ENCODE peak calls at places on chromosomes 12 and 14, in five cellular contexts. E is NCI-H2171, Z is Right ventricle myocardium inferior, D is GM10248, G is NCI-H2029. A is an unnamed sample.

GRCh38 chr12:51897181-51897580 is 9.3 kb downstream of the ANKRD33 start:
- DNase-seq in E (no peak), Z (peak), D (no peak), G (no peak), A (peak)

GRCh38 chr12:26250801-26251200 is 55.4 kb downstream of the SSPN start:
- DNase-seq in E (no peak), Z (no peak), D (no peak), G (no peak), A (no peak)

GRCh38 chr14:81062816-81063215 is 107.4 kb downstream of the TSHR start:
- DNase-seq in E (no peak), Z (no peak), D (no peak), G (no peak), A (peak)

GRCh38 chr12:105274571-105274970 is 38.6 kb upstream of the APPL2 start:
- DNase-seq in E (no peak), Z (no peak), D (no peak), G (no peak), A (no peak)

GRCh38 chr12:28164644-28165313 is 25.5 kb upstream of the CCDC91 start:
- DNase-seq in E (no peak), Z (no peak), D (no peak), G (no peak), A (no peak)

GRCh38 chr14:93965287-93965821 is 11.0 kb downstream of the ASB2 start:
- DNase-seq in E (no peak), Z (no peak), D (no peak), G (no peak), A (no peak)

GRCh38 chr14:77151918-77152588 is 10.5 kb upstream of the ZDHHC22 start:
- DNase-seq in E (peak), Z (no peak), D (peak), G (no peak), A (peak)

GRCh38 chr12:96132819-96133218 is 61.4 kb upstream of the ELK3 start:
- DNase-seq in E (no peak), Z (no peak), D (no peak), G (peak), A (peak)

GRCh38 chr12:46187023-46187422 is 81.8 kb downstream of the SLC38A1 start:
- DNase-seq in E (no peak), Z (no peak), D (no peak), G (no peak), A (peak)

GRCh38 chr12:92049403-92049802 is 96.2 kb downstream of the BTG1 start:
- DNase-seq in E (no peak), Z (no peak), D (peak), G (no peak), A (no peak)

GRCh38 chr12:11673666-11674464 is 24.4 kb downstream of the ETV6 start:
- DNase-seq in E (no peak), Z (no peak), D (no peak), G (no peak), A (peak)

GRCh38 chr14:70907996-70908917 is 998 bp downstream of the PCNX1 start:
- DNase-seq in E (peak), Z (peak), D (peak), G (no peak), A (peak)

GRCh38 chr14:91413547-91414474 is 3.8 kb downstream of the CCDC88C start:
- DNase-seq in E (peak), Z (no peak), D (no peak), G (peak), A (no peak)

GRCh38 chr14:100531591-100532121 is 55.6 kb downstream of the BEGAIN start:
- DNase-seq in E (no peak), Z (no peak), D (no peak), G (no peak), A (no peak)

GRCh38 chr12:105554856-105555255 is 224.4 kb downstream of the C12orf75 start:
- DNase-seq in E (no peak), Z (no peak), D (no peak), G (no peak), A (peak)

GRCh38 chr12:100539209-100539608 is 34.3 kb upstream of the GAS2L3 start:
- DNase-seq in E (no peak), Z (no peak), D (peak), G (no peak), A (peak)

GRCh38 chr14:28765907-28766504 is 581 bp upstream of the FOXG1 start:
- DNase-seq in E (no peak), Z (no peak), D (no peak), G (peak), A (no peak)

GRCh38 chr12:124348659-124349380 is 53.9 kb downstream of the RFLNA start:
- DNase-seq in E (no peak), Z (no peak), D (no peak), G (no peak), A (no peak)

GRCh38 chr14:89303452-89304435 is 113.3 kb downstream of the FOXN3 start:
- DNase-seq in E (no peak), Z (no peak), D (peak), G (peak), A (peak)

GRCh38 chr12:32811686-32812392 is 56.1 kb upstream of the YARS2 start:
- DNase-seq in E (no peak), Z (no peak), D (no peak), G (no peak), A (no peak)

GRCh38 chr12:2845280-2845679 is 10.4 kb upstream of the NRIP2 start:
- DNase-seq in E (no peak), Z (no peak), D (no peak), G (no peak), A (peak)

GRCh38 chr14:52551696-52552062 is 626 bp downstream of the TXNDC16 start:
- DNase-seq in E (peak), Z (no peak), D (peak), G (peak), A (peak)

GRCh38 chr14:67360469-67361206 is 510 bp downstream of the EIF2S1 start:
- DNase-seq in E (peak), Z (no peak), D (no peak), G (no peak), A (no peak)

GRCh38 chr12:47020211-47020821 is 59.1 kb upstream of the PCED1B start:
- DNase-seq in E (no peak), Z (no peak), D (no peak), G (no peak), A (no peak)

GRCh38 chr14:105578070-105578469 is 51.7 kb downstream of the TMEM121 start:
- DNase-seq in E (no peak), Z (no peak), D (no peak), G (no peak), A (no peak)

GRCh38 chr12:116299548-116300150 is 22.2 kb upstream of the MED13L start:
- DNase-seq in E (no peak), Z (no peak), D (no peak), G (no peak), A (no peak)

GRCh38 chr14:70638416-70638815 is 3.3 kb upstream of the TTC9 start:
- DNase-seq in E (no peak), Z (no peak), D (no peak), G (no peak), A (no peak)

GRCh38 chr12:124493809-124494750 is 73.3 kb downstream of the NCOR2 start:
- DNase-seq in E (no peak), Z (no peak), D (peak), G (no peak), A (no peak)